ENCODE peak calls at places on chromosomes 2 and 18, in four cellular contexts. Y, F, G and I are unnamed samples.

GRCh38 chr2:180524458-180524857 is 455.9 kb upstream of the UBE2E3 start:
- DNase-seq in G (no peak), F (no peak), Y (peak; percentile 41), I (peak; percentile 86)

GRCh38 chr2:216683846-216684245 is 11.5 kb downstream of the IGFBP5 start:
- DNase-seq in Y (peak; percentile 55), F (no peak), G (peak; percentile 38), I (no peak)

GRCh38 chr2:39512434-39512935 is 75.4 kb upstream of the MAP4K3 start:
- DNase-seq in G (no peak), Y (peak; percentile 51), F (no peak), I (no peak)

GRCh38 chr2:4134881-4135565 is 431.6 kb downstream of the DCDC2C start:
- DNase-seq in F (no peak), G (no peak), Y (no peak), I (no peak)

GRCh38 chr2:71619230-71619741 is 165.9 kb downstream of the DYSF start:
- DNase-seq in G (no peak), F (no peak), Y (no peak), I (no peak)

GRCh38 chr2:84435331-84436081 is 23.6 kb downstream of the SUCLG1 start:
- DNase-seq in G (no peak), Y (peak; percentile 52), F (no peak), I (no peak)

GRCh38 chr18:13366977-13367892 is 148.7 kb downstream of the LDLRAD4 start:
- DNase-seq in F (no peak), G (no peak), Y (no peak), I (no peak)

GRCh38 chr18:57998461-57998860 is 45.6 kb upstream of the NEDD4L start:
- DNase-seq in Y (peak; percentile 84), F (no peak), G (no peak), I (no peak)